ENCODE peak calls at places on chromosome 13, in seven cellular contexts. U, J, C, O, F, Y and W are unnamed samples.

GRCh38 chr13:47306991-47307390 is 410.1 kb upstream of the HTR2A start:
- DNase-seq in U (no peak), J (no peak), C (no peak), O (no peak), F (no peak), Y (no peak), W (no peak)

GRCh38 chr13:24636776-24637175 is 43.4 kb upstream of the ATP12A start:
- DNase-seq in U (no peak), J (no peak), C (no peak), O (no peak), F (no peak), Y (no peak), W (no peak)

GRCh38 chr13:23467048-23467931 is 33.8 kb upstream of the SACS start:
- DNase-seq in U (no peak), J (no peak), C (no peak), O (no peak), F (no peak), Y (no peak), W (peak)

GRCh38 chr13:33490461-33491327 is 205.1 kb upstream of the STARD13 start:
- DNase-seq in U (peak), J (peak), C (no peak), O (no peak), F (no peak), Y (no peak), W (no peak)

GRCh38 chr13:95834134-95834765 is 157.3 kb downstream of the DNAJC3 start:
- DNase-seq in U (peak), J (peak), C (peak), O (peak), F (peak), Y (peak), W (peak)

GRCh38 chr13:45361596-45362206 is 20.7 kb upstream of the TPT1 start:
- DNase-seq in U (no peak), J (no peak), C (no peak), O (no peak), F (peak), Y (no peak), W (no peak)

GRCh38 chr13:65497265-65497664 is 1732.9 kb downstream of the PCDH9 start:
- DNase-seq in U (no peak), J (no peak), C (no peak), O (no peak), F (peak), Y (no peak), W (peak)

GRCh38 chr13:112641456-112641855 is 48.4 kb upstream of the ATP11A start:
- DNase-seq in U (no peak), J (no peak), C (no peak), O (no peak), F (no peak), Y (no peak), W (no peak)

GRCh38 chr13:29816715-29817114 is 33.7 kb downstream of the UBL3 start:
- DNase-seq in U (no peak), J (no peak), C (no peak), O (no peak), F (no peak), Y (no peak), W (no peak)

GRCh38 chr13:44826586-44827350 is 162.5 kb downstream of the NUFIP1 start:
- DNase-seq in U (no peak), J (no peak), C (no peak), O (no peak), F (no peak), Y (no peak), W (no peak)

GRCh38 chr13:44044544-44045178 is 165.0 kb downstream of the LACC1 start:
- DNase-seq in U (no peak), J (no peak), C (no peak), O (no peak), F (no peak), Y (no peak), W (no peak)

GRCh38 chr13:113407103-113407530 is 43.2 kb upstream of the GRTP1 start:
- DNase-seq in U (no peak), J (no peak), C (no peak), O (no peak), F (no peak), Y (no peak), W (no peak)

GRCh38 chr13:79776538-79776937 is 295.6 kb downstream of the NDFIP2 start:
- DNase-seq in U (no peak), J (no peak), C (no peak), O (no peak), F (peak), Y (no peak), W (no peak)

GRCh38 chr13:39485314-39485700 is 117.7 kb downstream of the LHFPL6 start:
- DNase-seq in U (no peak), J (no peak), C (no peak), O (no peak), F (no peak), Y (no peak), W (no peak)

GRCh38 chr13:101325423-101325822 is 90.9 kb downstream of the NALCN start:
- DNase-seq in U (no peak), J (no peak), C (no peak), O (no peak), F (no peak), Y (no peak), W (no peak)

GRCh38 chr13:27599845-27600553 is 20.3 kb downstream of the LNX2 start:
- DNase-seq in U (no peak), J (no peak), C (no peak), O (no peak), F (peak), Y (no peak), W (no peak)

GRCh38 chr13:59906413-59907027 is 257.2 kb downstream of the DIAPH3 start:
- DNase-seq in U (no peak), J (no peak), C (peak), O (no peak), F (peak), Y (no peak), W (no peak)

GRCh38 chr13:94249512-94249911 is 230.0 kb downstream of the DCT start:
- DNase-seq in U (no peak), J (no peak), C (no peak), O (no peak), F (no peak), Y (no peak), W (peak)

GRCh38 chr13:75721307-75721706 is 85.2 kb downstream of the LMO7 start:
- DNase-seq in U (no peak), J (no peak), C (no peak), O (no peak), F (no peak), Y (no peak), W (no peak)

GRCh38 chr13:50529154-50529882 is 314.2 kb downstream of the DLEU7 start:
- DNase-seq in U (peak), J (peak), C (no peak), O (peak), F (peak), Y (peak), W (no peak)